ENCODE peak calls at places on chromosomes 12 and 14, in eight cellular contexts. One of them, this sample, is unnamed.
A peak's percentile ranks its signal among the peaks of the same experiment; 100 is the strongest.

GRCh38 chr12:45310627-45310968 is 94.7 kb downstream of the ANO6 start:
- DNase-seq in fibroblast of the aortic adventitia: no peak
- DNase-seq in left ventricle myocardium inferior: peak; percentile 22
- DNase-seq in spleen: no peak
- DNase-seq in DND-41: no peak
- DNase-seq in AG09319: no peak
- DNase-seq in ovary: no peak
- DNase-seq in neural progenitor cell: no peak
- DNase-seq in this sample: no peak

GRCh38 chr12:57764662-57765002 is 2.2 kb downstream of the CYP27B1 start:
- DNase-seq in fibroblast of the aortic adventitia: no peak
- DNase-seq in left ventricle myocardium inferior: no peak
- DNase-seq in spleen: no peak
- DNase-seq in DND-41: no peak
- DNase-seq in AG09319: no peak
- DNase-seq in ovary: no peak
- DNase-seq in neural progenitor cell: no peak
- DNase-seq in this sample: no peak

GRCh38 chr14:68843471-68844209 is 50.8 kb upstream of the ZFP36L1 start:
- DNase-seq in fibroblast of the aortic adventitia: peak; percentile 74
- DNase-seq in left ventricle myocardium inferior: peak; percentile 82
- DNase-seq in spleen: peak; percentile 93
- DNase-seq in DND-41: peak; percentile 76
- DNase-seq in AG09319: peak; percentile 36
- DNase-seq in ovary: peak; percentile 86
- DNase-seq in neural progenitor cell: peak; percentile 77
- DNase-seq in this sample: peak; percentile 76

GRCh38 chr14:95998656-95999055 is 40.5 kb upstream of the C14orf132 start:
- DNase-seq in fibroblast of the aortic adventitia: peak; percentile 71
- DNase-seq in left ventricle myocardium inferior: no peak
- DNase-seq in spleen: no peak
- DNase-seq in DND-41: no peak
- DNase-seq in AG09319: no peak
- DNase-seq in ovary: no peak
- DNase-seq in neural progenitor cell: no peak
- DNase-seq in this sample: no peak

GRCh38 chr14:103111297-103111981 is 11.8 kb upstream of the TNFAIP2 start:
- DNase-seq in fibroblast of the aortic adventitia: no peak
- DNase-seq in left ventricle myocardium inferior: no peak
- DNase-seq in spleen: no peak
- DNase-seq in DND-41: no peak
- DNase-seq in AG09319: no peak
- DNase-seq in ovary: no peak
- DNase-seq in neural progenitor cell: no peak
- DNase-seq in this sample: no peak

GRCh38 chr12:121580959-121581680 is at the start of gene KDM2B:
- DNase-seq in fibroblast of the aortic adventitia: peak; percentile 64
- DNase-seq in left ventricle myocardium inferior: peak; percentile 21
- DNase-seq in spleen: no peak
- DNase-seq in DND-41: peak; percentile 29
- DNase-seq in AG09319: no peak
- DNase-seq in ovary: peak; percentile 39
- DNase-seq in neural progenitor cell: peak; percentile 62
- DNase-seq in this sample: peak; percentile 30

GRCh38 chr12:21483531-21483930 is 17.9 kb downstream of the RECQL start:
- DNase-seq in fibroblast of the aortic adventitia: no peak
- DNase-seq in left ventricle myocardium inferior: no peak
- DNase-seq in spleen: no peak
- DNase-seq in DND-41: no peak
- DNase-seq in AG09319: no peak
- DNase-seq in ovary: no peak
- DNase-seq in neural progenitor cell: no peak
- DNase-seq in this sample: no peak

GRCh38 chr14:69044965-69045555 is 66.0 kb upstream of the ACTN1 start:
- DNase-seq in fibroblast of the aortic adventitia: peak; percentile 88
- DNase-seq in left ventricle myocardium inferior: peak; percentile 51
- DNase-seq in spleen: no peak
- DNase-seq in DND-41: no peak
- DNase-seq in AG09319: no peak
- DNase-seq in ovary: peak; percentile 53
- DNase-seq in neural progenitor cell: no peak
- DNase-seq in this sample: no peak

GRCh38 chr12:3987571-3987970 is 114.4 kb upstream of the PARP11 start:
- DNase-seq in fibroblast of the aortic adventitia: no peak
- DNase-seq in left ventricle myocardium inferior: no peak
- DNase-seq in spleen: no peak
- DNase-seq in DND-41: no peak
- DNase-seq in AG09319: no peak
- DNase-seq in ovary: no peak
- DNase-seq in neural progenitor cell: no peak
- DNase-seq in this sample: no peak

GRCh38 chr14:73176673-73177072 is 40.4 kb downstream of the PSEN1 start:
- DNase-seq in fibroblast of the aortic adventitia: no peak
- DNase-seq in left ventricle myocardium inferior: no peak
- DNase-seq in spleen: no peak
- DNase-seq in DND-41: no peak
- DNase-seq in AG09319: no peak
- DNase-seq in ovary: no peak
- DNase-seq in neural progenitor cell: no peak
- DNase-seq in this sample: no peak
- TF ChIP-seq CTCF in fibroblast of the aortic adventitia: no peak
- TF ChIP-seq CTCF in left ventricle myocardium inferior: no peak
- TF ChIP-seq CTCF in spleen: no peak
- TF ChIP-seq CTCF in DND-41: no peak
- TF ChIP-seq CTCF in AG09319: no peak
- TF ChIP-seq CTCF in ovary: no peak
- TF ChIP-seq CTCF in neural progenitor cell: no peak
- TF ChIP-seq CTCF in this sample: no peak

GRCh38 chr14:53217283-53217994 is 64.3 kb upstream of the DDHD1 start:
- DNase-seq in fibroblast of the aortic adventitia: peak; percentile 31
- DNase-seq in left ventricle myocardium inferior: peak; percentile 68
- DNase-seq in spleen: peak; percentile 93
- DNase-seq in DND-41: peak; percentile 93
- DNase-seq in AG09319: peak; percentile 4
- DNase-seq in ovary: peak; percentile 34
- DNase-seq in neural progenitor cell: peak; percentile 91
- DNase-seq in this sample: peak; percentile 72
- TF ChIP-seq CTCF in fibroblast of the aortic adventitia: peak; percentile 45
- TF ChIP-seq CTCF in left ventricle myocardium inferior: peak; percentile 69
- TF ChIP-seq CTCF in spleen: peak; percentile 70
- TF ChIP-seq CTCF in DND-41: peak; percentile 65
- TF ChIP-seq CTCF in AG09319: peak; percentile 28
- TF ChIP-seq CTCF in ovary: peak; percentile 33
- TF ChIP-seq CTCF in neural progenitor cell: peak; percentile 54
- TF ChIP-seq CTCF in this sample: peak; percentile 74

GRCh38 chr12:125773033-125773432 is 707.8 kb downstream of the AACS start:
- DNase-seq in fibroblast of the aortic adventitia: no peak
- DNase-seq in left ventricle myocardium inferior: no peak
- DNase-seq in spleen: no peak
- DNase-seq in DND-41: peak; percentile 44
- DNase-seq in AG09319: no peak
- DNase-seq in ovary: no peak
- DNase-seq in neural progenitor cell: peak; percentile 48
- DNase-seq in this sample: peak; percentile 5
- TF ChIP-seq CTCF in fibroblast of the aortic adventitia: no peak
- TF ChIP-seq CTCF in left ventricle myocardium inferior: peak; percentile 29
- TF ChIP-seq CTCF in spleen: no peak
- TF ChIP-seq CTCF in DND-41: peak; percentile 72
- TF ChIP-seq CTCF in AG09319: no peak
- TF ChIP-seq CTCF in ovary: no peak
- TF ChIP-seq CTCF in neural progenitor cell: peak; percentile 51
- TF ChIP-seq CTCF in this sample: peak; percentile 59

DNA sequence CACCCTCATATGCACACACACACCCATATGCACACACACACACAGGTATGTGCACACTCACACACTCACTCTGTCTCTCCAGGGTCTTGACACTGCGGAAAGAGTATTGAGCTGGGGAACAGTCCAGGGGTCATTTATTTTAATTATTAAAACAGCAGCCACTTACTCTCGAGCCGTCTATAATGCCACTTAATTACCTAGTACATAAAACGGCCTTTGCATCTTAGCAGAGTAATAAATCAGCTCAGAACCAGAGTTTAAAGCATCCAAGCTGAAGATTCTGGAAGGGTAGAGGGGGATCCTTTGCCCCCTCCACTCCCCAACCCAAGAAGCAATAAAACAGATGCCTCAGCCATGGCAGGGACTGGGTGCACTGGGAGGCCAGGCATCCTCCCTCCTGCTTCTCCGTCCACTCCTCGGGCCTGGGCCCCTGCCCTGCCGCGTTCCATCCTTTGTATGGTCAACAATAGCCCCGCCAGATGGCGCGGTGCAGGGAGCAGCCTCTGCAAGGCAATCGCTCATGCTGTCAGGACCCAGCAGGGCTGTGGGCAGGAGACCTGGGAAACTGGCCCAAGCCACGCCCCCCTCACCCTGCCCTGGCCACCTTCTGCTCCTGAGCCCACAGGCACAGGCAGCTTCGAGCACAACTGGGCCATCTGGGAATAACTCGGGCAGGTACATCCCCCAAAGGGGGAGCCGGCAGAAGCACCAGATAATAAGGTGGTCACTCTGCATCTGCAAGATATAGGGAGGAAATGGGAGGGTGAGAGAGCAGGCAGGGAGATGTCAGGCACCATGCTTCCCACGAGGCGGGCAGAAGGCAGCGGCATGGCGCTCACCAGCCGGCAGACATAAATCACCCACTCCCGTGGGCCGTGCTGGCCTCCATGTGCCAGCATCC is 40.9 kb downstream of the CCDC85C start:
- DNase-seq in fibroblast of the aortic adventitia: peak; percentile 83
- DNase-seq in left ventricle myocardium inferior: peak; percentile 82
- DNase-seq in spleen: no peak
- DNase-seq in DND-41: no peak
- DNase-seq in AG09319: no peak
- DNase-seq in ovary: peak; percentile 76
- DNase-seq in neural progenitor cell: peak; percentile 97
- DNase-seq in this sample: peak; percentile 82
- TF ChIP-seq CTCF in fibroblast of the aortic adventitia: peak; percentile 74
- TF ChIP-seq CTCF in left ventricle myocardium inferior: peak; percentile 59
- TF ChIP-seq CTCF in spleen: peak; percentile 22
- TF ChIP-seq CTCF in DND-41: no peak
- TF ChIP-seq CTCF in AG09319: no peak
- TF ChIP-seq CTCF in ovary: peak; percentile 40
- TF ChIP-seq CTCF in neural progenitor cell: peak; percentile 51
- TF ChIP-seq CTCF in this sample: peak; percentile 61

GRCh38 chr14:105020815-105021655 is at the start of gene CDCA4:
- DNase-seq in fibroblast of the aortic adventitia: peak; percentile 92
- DNase-seq in left ventricle myocardium inferior: peak; percentile 98
- DNase-seq in spleen: peak; percentile 99
- DNase-seq in DND-41: peak; percentile 97
- DNase-seq in AG09319: peak; percentile 83
- DNase-seq in ovary: peak; percentile 97
- DNase-seq in neural progenitor cell: peak; percentile 99
- DNase-seq in this sample: peak; percentile 95
- TF ChIP-seq CTCF in fibroblast of the aortic adventitia: no peak
- TF ChIP-seq CTCF in left ventricle myocardium inferior: peak; percentile 29
- TF ChIP-seq CTCF in spleen: peak; percentile 35
- TF ChIP-seq CTCF in DND-41: no peak
- TF ChIP-seq CTCF in AG09319: no peak
- TF ChIP-seq CTCF in ovary: no peak
- TF ChIP-seq CTCF in neural progenitor cell: no peak
- TF ChIP-seq CTCF in this sample: peak; percentile 8

DNA sequence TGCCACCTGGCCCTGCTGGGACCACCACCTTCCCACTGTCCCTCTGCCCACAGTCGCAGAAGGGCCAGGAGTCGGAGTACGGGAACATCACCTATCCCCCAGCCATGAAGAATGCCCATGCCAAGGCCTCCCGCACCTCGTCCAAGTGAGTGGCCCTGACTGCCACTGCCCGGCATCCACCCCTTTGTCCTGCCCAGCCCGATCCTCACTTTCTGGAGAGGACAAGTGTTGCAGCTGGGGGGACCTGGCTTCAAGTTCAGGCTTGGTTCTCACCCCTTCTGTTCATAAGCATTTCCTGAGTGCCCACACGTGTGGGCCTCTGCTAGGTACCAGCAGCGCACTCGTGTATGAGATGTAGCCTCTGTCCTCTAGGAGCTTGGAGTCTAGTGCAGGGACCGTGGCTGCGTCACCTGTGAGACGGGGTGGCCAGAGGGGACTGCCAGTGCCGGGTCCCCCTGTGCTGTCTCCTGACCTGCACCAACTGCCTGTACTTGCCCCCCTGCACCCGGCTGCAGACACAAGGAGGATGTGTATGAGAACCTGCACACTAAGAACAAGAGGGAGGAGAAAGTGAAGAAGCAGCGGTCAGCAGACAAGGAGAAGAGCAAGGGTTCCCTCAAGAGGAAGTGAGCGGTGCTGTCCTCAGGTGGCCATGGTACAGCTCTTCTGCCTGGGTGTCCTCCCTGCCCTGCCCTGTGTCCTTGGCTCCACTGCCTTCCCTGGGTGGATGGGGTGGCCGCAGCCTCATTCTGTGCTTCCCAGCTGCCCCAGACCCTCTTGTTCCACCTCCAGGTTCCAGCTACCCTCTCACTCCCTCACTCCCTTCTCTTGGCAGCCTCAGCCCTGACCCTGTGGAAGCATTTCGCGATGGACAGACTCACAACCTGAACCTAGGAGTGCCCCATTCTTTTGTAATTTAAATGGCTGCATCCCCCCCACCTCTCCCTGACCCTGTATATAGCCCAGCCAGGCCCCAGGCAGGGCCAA is 9.4 kb downstream of the PTPN6 start:
- DNase-seq in fibroblast of the aortic adventitia: peak; percentile 31
- DNase-seq in left ventricle myocardium inferior: peak; percentile 14
- DNase-seq in spleen: peak; percentile 85
- DNase-seq in DND-41: no peak
- DNase-seq in AG09319: no peak
- DNase-seq in ovary: peak; percentile 30
- DNase-seq in neural progenitor cell: peak; percentile 33
- DNase-seq in this sample: no peak
- TF ChIP-seq CTCF in fibroblast of the aortic adventitia: peak; percentile 15
- TF ChIP-seq CTCF in left ventricle myocardium inferior: no peak
- TF ChIP-seq CTCF in spleen: peak; percentile 55
- TF ChIP-seq CTCF in DND-41: peak; percentile 16
- TF ChIP-seq CTCF in AG09319: peak; percentile 19
- TF ChIP-seq CTCF in ovary: no peak
- TF ChIP-seq CTCF in neural progenitor cell: peak; percentile 27
- TF ChIP-seq CTCF in this sample: no peak

GRCh38 chr14:28609228-28609828 is 157.3 kb upstream of the FOXG1 start:
- DNase-seq in fibroblast of the aortic adventitia: peak; percentile 71
- DNase-seq in left ventricle myocardium inferior: no peak
- DNase-seq in spleen: no peak
- DNase-seq in DND-41: peak; percentile 40
- DNase-seq in AG09319: peak; percentile 5
- DNase-seq in ovary: no peak
- DNase-seq in neural progenitor cell: peak; percentile 75
- DNase-seq in this sample: peak; percentile 80
- TF ChIP-seq CTCF in fibroblast of the aortic adventitia: peak; percentile 91
- TF ChIP-seq CTCF in left ventricle myocardium inferior: peak; percentile 53
- TF ChIP-seq CTCF in spleen: peak; percentile 55
- TF ChIP-seq CTCF in DND-41: peak; percentile 82
- TF ChIP-seq CTCF in AG09319: peak; percentile 82
- TF ChIP-seq CTCF in ovary: no peak
- TF ChIP-seq CTCF in neural progenitor cell: peak; percentile 94
- TF ChIP-seq CTCF in this sample: peak; percentile 94

This sample was measured in neural crest cell.